ENCODE peak calls at places on chromosomes 7 and 10, in ten cellular contexts. G, W, S, H, F, E, L, Q, D and M are unnamed samples.

GRCh38 chr7:98681951-98682350 is 64.9 kb downstream of the NPTX2 start:
- DNase-seq in G (no peak), W (no peak), S (no peak), H (no peak), F (no peak), E (no peak), L (no peak), Q (no peak), D (no peak), M (no peak)

GRCh38 chr10:107971973-107972372 is 807.5 kb upstream of the SORCS1 start:
- DNase-seq in G (no peak), W (no peak), S (no peak), H (no peak), F (no peak), E (no peak), L (no peak), Q (no peak), D (peak; percentile 22), M (no peak)

GRCh38 chr7:151131622-151132293 is 35.7 kb downstream of the GBX1 start:
- DNase-seq in G (no peak), W (no peak), S (peak; percentile 41), H (no peak), F (no peak), E (no peak), L (no peak), Q (no peak), D (no peak), M (no peak)

GRCh38 chr10:88309365-88309764 is 273.8 kb downstream of the RNLS start:
- DNase-seq in G (no peak), W (no peak), S (no peak), H (no peak), F (no peak), E (no peak), L (no peak), Q (no peak), D (no peak), M (no peak)

GRCh38 chr10:122323188-122323587 is 51.3 kb upstream of the PLEKHA1 start:
- DNase-seq in G (no peak), W (no peak), S (no peak), H (no peak), F (no peak), E (no peak), L (no peak), Q (no peak), D (no peak), M (no peak)

GRCh38 chr10:14421941-14422340 is 91.2 kb upstream of the FRMD4A start:
- DNase-seq in G (no peak), W (no peak), S (no peak), H (no peak), F (no peak), E (no peak), L (no peak), Q (no peak), D (no peak), M (no peak)

GRCh38 chr7:138853448-138853847 is 55.5 kb upstream of the ATP6V0A4 start:
- DNase-seq in G (no peak), W (no peak), S (no peak), H (no peak), F (no peak), E (no peak), L (no peak), Q (no peak), D (no peak), M (no peak)

GRCh38 chr7:133290676-133291332 is 37.9 kb downstream of the EXOC4 start:
- DNase-seq in G (no peak), W (no peak), S (no peak), H (no peak), F (no peak), E (no peak), L (no peak), Q (no peak), D (no peak), M (no peak)

GRCh38 chr7:121624922-121625321 is 228.8 kb upstream of the FAM3C start:
- DNase-seq in G (no peak), W (no peak), S (peak; percentile 67), H (no peak), F (no peak), E (no peak), L (peak; percentile 83), Q (no peak), D (no peak), M (no peak)